ENCODE peak calls at places on chromosomes 6 and 20, in five cellular contexts. G is neural progenitor cell, X is pancreas, F is astrocyte of the cerebellum, B is BE2C. P is an unnamed sample.

GRCh38 chr20:1943267-1944002 is 48.2 kb downstream of the SIRPA start:
- DNase-seq in F (no peak), G (no peak), B (no peak), X (no peak), P (no peak)

GRCh38 chr20:49115565-49115964 is 69.5 kb downstream of the CSE1L start:
- DNase-seq in B (no peak), F (peak; percentile 9), X (no peak), G (no peak), P (peak; percentile 34)

GRCh38 chr20:63129991-63130653 is 85.8 kb downstream of the YTHDF1 start:
- DNase-seq in F (no peak), B (no peak), X (no peak), G (peak; percentile 52), P (no peak)

GRCh38 chr6:35184580-35185301 is 29.0 kb upstream of the SCUBE3 start:
- DNase-seq in X (no peak), G (no peak), B (no peak), F (no peak), P (no peak)

GRCh38 chr6:150547511-150548222 is 52.0 kb upstream of the PLEKHG1 start:
- DNase-seq in F (no peak), X (no peak), B (no peak), G (peak; percentile 9), P (no peak)

GRCh38 chr20:63087872-63088680 is 81.3 kb upstream of the BHLHE23 start:
- DNase-seq in G (no peak), F (no peak), B (peak; percentile 6), X (no peak), P (no peak)

GRCh38 chr20:57266251-57267157 is at the start of gene BMP7:
- DNase-seq in B (peak; percentile 34), G (peak; percentile 80), X (no peak), F (no peak), P (no peak)

GRCh38 chr6:152746172-152746553 is 4.4 kb upstream of the VIP start:
- DNase-seq in G (no peak), F (no peak), B (no peak), X (no peak), P (no peak)

GRCh38 chr6:167819640-167820039 is 7.1 kb upstream of the AFDN start:
- DNase-seq in G (no peak), B (peak; percentile 53), X (no peak), F (no peak), P (no peak)

GRCh38 chr20:47973519-47974233 is 188.4 kb upstream of the SULF2 start:
- DNase-seq in B (no peak), G (peak; percentile 81), F (no peak), X (peak; percentile 15), P (no peak)

GRCh38 chr6:24581084-24581669 is 64.8 kb downstream of the KIAA0319 start:
- DNase-seq in F (peak; percentile 24), X (peak; percentile 77), B (peak; percentile 86), G (peak; percentile 85), P (peak; percentile 21)

GRCh38 chr20:7714549-7714948 is 225.7 kb downstream of the HAO1 start:
- DNase-seq in B (no peak), X (no peak), G (no peak), F (no peak), P (no peak)

GRCh38 chr6:25223421-25224052 is 55.6 kb upstream of the CARMIL1 start:
- DNase-seq in B (peak; percentile 72), G (peak; percentile 77), X (peak; percentile 71), F (no peak), P (peak; percentile 37)

GRCh38 chr6:167863897-167864296 is 37.2 kb downstream of the AFDN start:
- DNase-seq in F (no peak), B (no peak), G (no peak), X (no peak), P (no peak)

GRCh38 chr6:160510199-160510598 is 153.9 kb downstream of the LPA start:
- DNase-seq in B (no peak), F (no peak), G (no peak), X (no peak), P (peak; percentile 29)

GRCh38 chr20:52192296-52193007 is 873 bp upstream of the ZFP64 start:
- DNase-seq in G (peak; percentile 78), X (no peak), F (no peak), B (peak; percentile 59), P (no peak)

GRCh38 chr6:13406051-13406477 is 77.7 kb upstream of the TBC1D7 start:
- DNase-seq in G (no peak), X (no peak), F (no peak), B (no peak), P (no peak)

GRCh38 chr6:115945306-115945705 is 115.4 kb downstream of the FRK start:
- DNase-seq in B (no peak), X (no peak), F (peak; percentile 32), G (no peak), P (no peak)

GRCh38 chr6:138988469-138988834 is 399 bp upstream of the REPS1 start:
- DNase-seq in X (no peak), F (no peak), G (peak; percentile 23), B (no peak), P (no peak)

GRCh38 chr6:10223841-10224240 is 191.0 kb downstream of the TFAP2A start:
- DNase-seq in F (no peak), X (no peak), G (no peak), B (no peak), P (no peak)

GRCh38 chr20:15616626-15617025 is 956.6 kb downstream of the KIF16B start:
- DNase-seq in F (no peak), X (no peak), B (no peak), G (no peak), P (no peak)

GRCh38 chr20:35523298-35523888 is 6.1 kb downstream of the C20orf173 start:
- DNase-seq in G (peak; percentile 38), F (no peak), X (no peak), B (peak; percentile 49), P (no peak)
- TF ChIP-seq CTCF in G (peak; percentile 58), F (peak; percentile 66), X (peak; percentile 35), B (peak; percentile 68), P (peak; percentile 61)

GRCh38 chr6:117401799-117402198 is 23.9 kb downstream of the ROS1 start:
- DNase-seq in F (no peak), B (no peak), G (no peak), X (no peak), P (no peak)

GRCh38 chr6:117397536-117398227 is 28.1 kb downstream of the ROS1 start:
- DNase-seq in B (no peak), X (no peak), F (no peak), G (peak; percentile 44), P (no peak)

GRCh38 chr6:117396228-117396627 is 29.5 kb downstream of the ROS1 start:
- DNase-seq in G (no peak), F (no peak), X (no peak), B (no peak), P (no peak)

GRCh38 chr6:117399126-117399525 is 26.6 kb downstream of the ROS1 start:
- DNase-seq in F (no peak), B (no peak), X (no peak), G (no peak), P (no peak)

GRCh38 chr6:117399924-117400323 is 25.8 kb downstream of the ROS1 start:
- DNase-seq in B (no peak), G (no peak), X (no peak), F (no peak), P (no peak)
- TF ChIP-seq CTCF in B (peak; percentile 39), G (peak; percentile 37), X (no peak), F (peak; percentile 41), P (peak; percentile 52)

GRCh38 chr6:135271626-135272025 is 90.5 kb downstream of the MYB start:
- DNase-seq in B (no peak), X (no peak), F (no peak), G (no peak), P (no peak)
- TF ChIP-seq CTCF in B (no peak), X (no peak), F (no peak), G (no peak), P (no peak)

DNA sequence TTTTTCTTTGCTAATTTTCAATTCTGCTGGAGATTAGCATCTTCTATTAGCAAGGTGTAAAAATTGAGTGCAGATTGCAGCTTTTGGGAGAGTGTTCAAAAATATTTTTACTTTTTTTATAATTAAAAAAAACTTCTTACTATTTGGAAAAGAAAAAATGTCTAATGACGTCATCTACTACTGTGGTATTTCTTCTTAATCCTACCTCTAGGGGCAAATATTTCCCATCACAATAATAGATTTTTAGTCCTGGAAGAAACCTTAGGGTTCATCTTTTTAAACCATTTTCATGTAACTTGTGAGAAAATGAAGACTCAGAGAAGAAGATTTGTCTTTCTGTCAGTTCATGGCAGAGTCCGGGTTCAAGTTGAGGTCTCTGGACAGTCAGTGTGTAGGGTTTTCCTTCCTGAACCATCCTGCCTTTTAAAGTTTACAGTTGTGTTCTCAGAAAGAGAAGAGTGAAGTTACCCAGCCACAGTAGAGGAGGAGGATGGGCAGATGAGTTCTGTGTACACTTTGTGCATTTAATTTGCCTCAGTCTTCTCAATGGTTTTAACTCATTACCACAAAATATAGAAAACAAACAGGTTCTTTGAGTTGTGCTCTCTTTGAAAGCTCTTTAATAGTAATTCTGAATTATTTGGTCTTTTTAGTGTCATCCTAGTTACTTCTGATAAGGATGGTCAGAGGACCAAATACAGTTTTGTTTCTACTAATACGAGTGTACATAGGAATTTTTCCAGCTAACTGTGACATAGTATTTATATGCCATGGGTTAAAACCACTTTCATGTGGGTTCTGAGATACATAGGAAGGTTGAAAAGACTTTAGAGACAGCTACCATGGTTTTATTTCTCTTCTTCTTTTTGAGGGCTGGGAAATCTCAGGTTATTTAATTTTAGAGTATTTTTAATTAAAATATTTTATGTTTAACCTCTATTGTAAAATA is 184.7 kb downstream of the CDKAL1 start:
- DNase-seq in X (no peak), B (no peak), G (no peak), F (no peak), P (no peak)
- TF ChIP-seq CTCF in X (no peak), B (no peak), G (no peak), F (no peak), P (peak; percentile 18)

GRCh38 chr6:136863752-136864151 is 41.4 kb downstream of the PEX7 start:
- DNase-seq in X (no peak), B (no peak), G (no peak), F (no peak), P (no peak)
- TF ChIP-seq CTCF in X (no peak), B (peak; percentile 23), G (no peak), F (no peak), P (no peak)

GRCh38 chr20:40532103-40532502 is 156.9 kb downstream of the MAFB start:
- DNase-seq in G (peak; percentile 57), X (no peak), B (peak; percentile 35), F (no peak), P (no peak)
- TF ChIP-seq CTCF in G (peak; percentile 67), X (no peak), B (peak; percentile 65), F (peak; percentile 16), P (peak; percentile 16)

GRCh38 chr6:7899046-7899888 is 11.3 kb downstream of the TXNDC5 start:
- DNase-seq in B (no peak), F (no peak), X (no peak), G (peak; percentile 60), P (no peak)
- TF ChIP-seq CTCF in B (peak; percentile 35), F (no peak), X (no peak), G (peak; percentile 37), P (no peak)

P was measured in AG04450.